ENCODE peak calls at places on chromosomes 3 and 15, in four cellular contexts. A is NCI-H460, K is T-helper 9 cell, C is epithelial cell of esophagus. L is an unnamed sample.
A peak's percentile ranks its signal among the peaks of the same experiment; 100 is the strongest.

GRCh38 chr15:101313041-101313761 is 18.2 kb upstream of the SNRPA1 start:
- DNase-seq in A (no peak), K (no peak), C (no peak), L (no peak)

GRCh38 chr15:66966256-66966655 is 99.1 kb upstream of the SMAD3 start:
- DNase-seq in A (no peak), K (no peak), C (peak; percentile 38), L (no peak)

GRCh38 chr15:65087411-65087810 is 10.9 kb downstream of the KBTBD13 start:
- DNase-seq in A (no peak), K (no peak), C (no peak), L (no peak)

GRCh38 chr15:30859091-30859874 is 44.4 kb upstream of the FAN1 start:
- DNase-seq in A (no peak), K (no peak), C (peak; percentile 41), L (no peak)

GRCh38 chr3:13879102-13879945 is 547 bp downstream of the WNT7A start:
- DNase-seq in A (no peak), K (no peak), C (peak; percentile 53), L (no peak)

GRCh38 chr3:188497021-188497420 is 343.1 kb downstream of the LPP start:
- DNase-seq in A (no peak), K (no peak), C (peak; percentile 9), L (no peak)

GRCh38 chr3:122576174-122576940 is 1.1 kb upstream of the PARP15 start:
- DNase-seq in A (no peak), K (no peak), C (no peak), L (no peak)

GRCh38 chr15:29945943-29946591 is 123.8 kb upstream of the TJP1 start:
- DNase-seq in A (no peak), K (no peak), C (peak; percentile 96), L (no peak)

GRCh38 chr3:124258057-124258500 is 266.2 kb upstream of the ROPN1 start:
- DNase-seq in A (no peak), K (no peak), C (no peak), L (no peak)

GRCh38 chr3:41652506-41652905 is 309.4 kb downstream of the ULK4 start:
- DNase-seq in A (no peak), K (no peak), C (no peak), L (no peak)

GRCh38 chr3:45056608-45057301 is 30.7 kb downstream of the CLEC3B start:
- DNase-seq in A (no peak), K (no peak), C (no peak), L (no peak)

GRCh38 chr15:92095691-92096090 is 242.2 kb downstream of the SLCO3A1 start:
- DNase-seq in A (no peak), K (no peak), C (no peak), L (no peak)